ENCODE peak calls at places on chromosome 18, in five cellular contexts. D, X, I, P and C are unnamed samples.
A peak's percentile ranks its signal among the peaks of the same experiment; 100 is the strongest.

GRCh38 chr18:45221363-45221762 is 393.9 kb upstream of the SLC14A2 start:
- DNase-seq in X (peak; percentile 3), D (no peak), I (no peak), P (no peak), C (peak; percentile 84)

GRCh38 chr18:39841133-39842041 is 2113.6 kb upstream of the PIK3C3 start:
- DNase-seq in D (peak; percentile 64), I (peak; percentile 28), P (peak; percentile 42), X (peak; percentile 85), C (peak; percentile 78)

GRCh38 chr18:77486985-77487384 is 237.3 kb downstream of the GALR1 start:
- DNase-seq in D (no peak), P (no peak), I (no peak), X (peak; percentile 5), C (peak; percentile 72)

GRCh38 chr18:79457239-79457638 is 61.5 kb downstream of the NFATC1 start:
- DNase-seq in X (no peak), D (no peak), P (no peak), I (no peak), C (no peak)

GRCh38 chr18:53101719-53102118 is 761.7 kb downstream of the DCC start:
- DNase-seq in D (peak; percentile 4), X (no peak), I (no peak), P (no peak), C (no peak)

GRCh38 chr18:76604642-76605240 is 109.7 kb upstream of the ZNF516 start:
- DNase-seq in D (no peak), X (no peak), P (no peak), I (no peak), C (peak; percentile 35)

GRCh38 chr18:27185025-27185763 is at the start of gene CHST9:
- DNase-seq in D (peak; percentile 66), P (no peak), I (peak; percentile 40), X (no peak), C (no peak)

GRCh38 chr18:79503891-79504475 is 108.3 kb downstream of the NFATC1 start:
- DNase-seq in X (no peak), P (no peak), I (no peak), D (no peak), C (no peak)

GRCh38 chr18:48007955-48008701 is 77.7 kb upstream of the SMAD2 start:
- DNase-seq in D (peak; percentile 86), I (peak; percentile 76), X (peak; percentile 39), P (peak; percentile 78), C (peak; percentile 19)

GRCh38 chr18:76972838-76973237 is 150.5 kb downstream of the ZNF236 start:
- DNase-seq in P (no peak), I (no peak), D (no peak), X (peak; percentile 38), C (no peak)

GRCh38 chr18:43664487-43665008 is 387.3 kb upstream of the SYT4 start:
- DNase-seq in P (no peak), D (no peak), X (no peak), I (no peak), C (no peak)

GRCh38 chr18:8424481-8424880 is 184.8 kb upstream of the RAB12 start:
- DNase-seq in X (no peak), D (no peak), P (no peak), I (no peak), C (no peak)

DNA sequence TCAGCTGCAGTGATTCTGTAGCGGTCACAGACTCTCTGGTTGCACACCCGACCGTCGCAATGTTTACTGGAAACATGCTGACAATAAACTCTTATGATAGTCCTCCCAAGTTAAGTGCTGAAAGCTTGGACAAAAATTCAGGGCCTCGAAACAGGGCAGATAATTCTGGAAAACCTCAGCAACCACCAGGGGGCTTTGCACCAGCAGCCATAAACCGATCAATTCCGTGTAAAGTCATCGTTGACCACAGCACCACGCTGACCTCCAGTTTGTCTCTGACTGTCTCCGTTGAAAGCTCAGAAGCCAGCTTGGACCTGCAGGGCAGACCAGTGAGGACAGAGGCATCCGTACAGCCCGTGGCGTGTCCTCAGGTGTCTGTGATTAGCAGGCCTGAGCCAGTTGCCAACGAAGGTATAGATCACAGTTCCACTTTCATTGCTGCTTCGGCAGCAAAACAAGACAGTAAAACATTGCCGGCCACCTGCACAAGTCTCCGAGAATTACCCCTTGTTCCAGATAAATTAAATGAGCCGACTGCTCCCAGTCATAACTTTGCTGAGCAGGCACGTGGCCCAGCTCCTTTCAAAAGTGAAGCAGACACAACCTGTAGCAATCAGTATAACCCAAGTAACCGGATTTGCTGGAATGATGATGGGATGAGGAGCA is 166.1 kb downstream of the ASXL3 start:
- DNase-seq in P (no peak), D (no peak), I (no peak), X (no peak), C (no peak)
- TF ChIP-seq CTCF in P (no peak), D (no peak), I (no peak), X (no peak), C (peak; percentile 7)

DNA sequence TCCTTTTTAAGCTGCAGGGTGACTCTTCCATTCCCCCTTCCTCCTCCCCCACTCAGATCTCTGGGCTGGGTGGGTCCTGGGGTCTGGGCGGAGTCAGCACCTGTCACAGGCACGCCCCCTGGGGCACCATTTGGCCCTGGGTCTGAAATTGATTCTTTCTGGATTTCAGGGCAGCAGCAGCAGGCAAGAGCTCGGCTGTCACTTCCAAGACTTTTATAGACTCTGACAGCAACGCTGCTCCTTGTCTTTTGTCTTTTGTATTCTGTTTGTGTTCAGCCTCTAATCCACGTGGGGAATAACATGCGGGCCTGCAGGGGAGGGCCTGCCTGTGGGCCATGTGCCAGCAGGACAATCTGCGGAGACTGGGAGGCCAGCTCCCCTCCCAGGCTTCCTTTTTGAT is 3.9 kb downstream of the BOD1L2 start:
- DNase-seq in I (peak; percentile 38), D (peak; percentile 18), P (no peak), X (no peak), C (no peak)
- H3K4me3 ChIP-seq in I (no peak overlapping the region), D (no peak overlapping the region), P (no peak overlapping the region), X (no peak overlapping the region), C (no peak overlapping the region)

GRCh38 chr18:64405161-64405560 is 256.3 kb upstream of the LINC00305 start:
- DNase-seq in P (no peak), D (no peak), X (peak; percentile 53), I (no peak), C (no peak)

GRCh38 chr18:64410685-64411084 is 261.8 kb upstream of the LINC00305 start:
- DNase-seq in X (no peak), I (no peak), D (no peak), P (no peak), C (no peak)

GRCh38 chr18:64403784-64404498 is 255.1 kb upstream of the LINC00305 start:
- DNase-seq in P (no peak), X (no peak), D (no peak), I (no peak), C (no peak)

GRCh38 chr18:64407606-64408005 is 258.7 kb upstream of the LINC00305 start:
- DNase-seq in I (no peak), X (no peak), D (no peak), P (no peak), C (no peak)

GRCh38 chr18:64409511-64409910 is 260.6 kb upstream of the LINC00305 start:
- DNase-seq in P (no peak), D (peak; percentile 56), X (peak; percentile 8), I (no peak), C (peak; percentile 1)
- TF ChIP-seq CTCF in P (no peak), D (no peak), X (peak; percentile 24), I (peak; percentile 46), C (peak; percentile 6)

GRCh38 chr18:41396861-41397260 is 558.2 kb upstream of the PIK3C3 start:
- DNase-seq in X (no peak), D (no peak), I (no peak), P (no peak), C (no peak)

GRCh38 chr18:41395695-41396094 is 559.3 kb upstream of the PIK3C3 start:
- DNase-seq in D (no peak), P (no peak), X (peak; percentile 17), I (no peak), C (no peak)

GRCh38 chr18:41389936-41390667 is 564.9 kb upstream of the PIK3C3 start:
- DNase-seq in X (no peak), I (no peak), P (no peak), D (no peak), C (no peak)

GRCh38 chr18:41396211-41396610 is 558.8 kb upstream of the PIK3C3 start:
- DNase-seq in P (no peak), X (no peak), I (no peak), D (no peak), C (no peak)

GRCh38 chr18:41391616-41392610 is 563.1 kb upstream of the PIK3C3 start:
- DNase-seq in P (peak; percentile 51), I (no peak), D (peak; percentile 87), X (peak; percentile 83), C (peak; percentile 49)
- H3K4me3 ChIP-seq in P (no peak overlapping the region), I (no peak overlapping the region), D (no peak overlapping the region), X (peak overlapping the region; percentile 52), C (no peak overlapping the region)

GRCh38 chr18:42586603-42587002 is 528.9 kb downstream of the RIT2 start:
- DNase-seq in I (no peak), D (no peak), X (no peak), P (no peak), C (no peak)
- TF ChIP-seq CTCF in I (no peak), D (no peak), X (no peak), P (no peak), C (no peak)

GRCh38 chr18:63321291-63321690 is 1.7 kb upstream of the BCL2 start:
- DNase-seq in D (no peak), I (no peak), P (no peak), X (no peak), C (no peak)
- H3K4me3 ChIP-seq in D (no peak overlapping the region), I (peak overlapping the region; percentile 73), P (no peak overlapping the region), X (no peak overlapping the region), C (no peak overlapping the region)

GRCh38 chr18:21930177-21930576 is 189.6 kb downstream of the MIB1 start:
- DNase-seq in I (no peak), P (peak; percentile 36), D (no peak), X (no peak), C (no peak)

GRCh38 chr18:21928925-21929324 is 188.3 kb downstream of the MIB1 start:
- DNase-seq in X (no peak), P (no peak), D (no peak), I (no peak), C (no peak)

GRCh38 chr18:21934766-21935015 is 194.1 kb downstream of the MIB1 start:
- DNase-seq in P (no peak), X (no peak), I (no peak), D (no peak), C (no peak)

GRCh38 chr18:21933931-21934765 is 193.6 kb downstream of the MIB1 start:
- DNase-seq in I (no peak), X (no peak), D (no peak), P (no peak), C (no peak)
- TF ChIP-seq CTCF in I (no peak), X (no peak), D (no peak), P (no peak), C (no peak)